ENCODE peak calls at places on chromosomes 13 and 19, in eight cellular contexts. One of them, this sample, is unnamed.
A peak's percentile ranks its signal among the peaks of the same experiment; 100 is the strongest.

GRCh38 chr19:40605201-40605971 is 4.2 kb downstream of the LTBP4 start:
- DNase-seq in naive thymus-derived CD8-positive, alpha-beta T cell: peak; percentile 59
- DNase-seq in stimulated activated CD4-positive, alpha-beta T cell treated with anti-CD3 and anti-CD28 coated beads, Interleukin-1b, Interleukin-23, amount 100 ng/mL, for 4 hours: peak; percentile 71
- DNase-seq in stromal cell of bone marrow: no peak
- DNase-seq in K562: peak; percentile 85
- DNase-seq in stimulated activated CD8-positive, alpha-beta memory T cell treated with anti-CD3 and anti-CD28 coated beads, Interleukin-4, amount 100 ng/mL, for 4 hours: peak; percentile 64
- DNase-seq in activated naive CD4-positive, alpha-beta T cell: peak; percentile 74
- DNase-seq in NCI-H1105: peak; percentile 39
- DNase-seq in this sample: peak; percentile 69

GRCh38 chr19:23547816-23548430 is 139.1 kb downstream of the ZNF675 start:
- DNase-seq in naive thymus-derived CD8-positive, alpha-beta T cell: no peak
- DNase-seq in stimulated activated CD4-positive, alpha-beta T cell treated with anti-CD3 and anti-CD28 coated beads, Interleukin-1b, Interleukin-23, amount 100 ng/mL, for 4 hours: no peak
- DNase-seq in stromal cell of bone marrow: no peak
- DNase-seq in K562: no peak
- DNase-seq in stimulated activated CD8-positive, alpha-beta memory T cell treated with anti-CD3 and anti-CD28 coated beads, Interleukin-4, amount 100 ng/mL, for 4 hours: no peak
- DNase-seq in activated naive CD4-positive, alpha-beta T cell: no peak
- DNase-seq in NCI-H1105: no peak
- DNase-seq in this sample: no peak

GRCh38 chr13:42218576-42218975 is 53.4 kb upstream of the AKAP11 start:
- DNase-seq in naive thymus-derived CD8-positive, alpha-beta T cell: no peak
- DNase-seq in stimulated activated CD4-positive, alpha-beta T cell treated with anti-CD3 and anti-CD28 coated beads, Interleukin-1b, Interleukin-23, amount 100 ng/mL, for 4 hours: no peak
- DNase-seq in stromal cell of bone marrow: no peak
- DNase-seq in K562: no peak
- DNase-seq in stimulated activated CD8-positive, alpha-beta memory T cell treated with anti-CD3 and anti-CD28 coated beads, Interleukin-4, amount 100 ng/mL, for 4 hours: no peak
- DNase-seq in activated naive CD4-positive, alpha-beta T cell: no peak
- DNase-seq in NCI-H1105: no peak
- DNase-seq in this sample: no peak

GRCh38 chr19:48770734-48771472 is 15.6 kb downstream of the FGF21 start:
- DNase-seq in naive thymus-derived CD8-positive, alpha-beta T cell: no peak
- DNase-seq in stimulated activated CD4-positive, alpha-beta T cell treated with anti-CD3 and anti-CD28 coated beads, Interleukin-1b, Interleukin-23, amount 100 ng/mL, for 4 hours: no peak
- DNase-seq in stromal cell of bone marrow: no peak
- DNase-seq in K562: no peak
- DNase-seq in stimulated activated CD8-positive, alpha-beta memory T cell treated with anti-CD3 and anti-CD28 coated beads, Interleukin-4, amount 100 ng/mL, for 4 hours: no peak
- DNase-seq in activated naive CD4-positive, alpha-beta T cell: no peak
- DNase-seq in NCI-H1105: no peak
- DNase-seq in this sample: no peak

GRCh38 chr19:42627916-42628315 is 33.2 kb upstream of the CEACAM8 start:
- DNase-seq in naive thymus-derived CD8-positive, alpha-beta T cell: no peak
- DNase-seq in stimulated activated CD4-positive, alpha-beta T cell treated with anti-CD3 and anti-CD28 coated beads, Interleukin-1b, Interleukin-23, amount 100 ng/mL, for 4 hours: no peak
- DNase-seq in stromal cell of bone marrow: no peak
- DNase-seq in K562: no peak
- DNase-seq in stimulated activated CD8-positive, alpha-beta memory T cell treated with anti-CD3 and anti-CD28 coated beads, Interleukin-4, amount 100 ng/mL, for 4 hours: no peak
- DNase-seq in activated naive CD4-positive, alpha-beta T cell: no peak
- DNase-seq in NCI-H1105: no peak
- DNase-seq in this sample: no peak

GRCh38 chr13:70253834-70254233 is 145.6 kb upstream of the KLHL1 start:
- DNase-seq in naive thymus-derived CD8-positive, alpha-beta T cell: no peak
- DNase-seq in stimulated activated CD4-positive, alpha-beta T cell treated with anti-CD3 and anti-CD28 coated beads, Interleukin-1b, Interleukin-23, amount 100 ng/mL, for 4 hours: no peak
- DNase-seq in stromal cell of bone marrow: no peak
- DNase-seq in K562: no peak
- DNase-seq in stimulated activated CD8-positive, alpha-beta memory T cell treated with anti-CD3 and anti-CD28 coated beads, Interleukin-4, amount 100 ng/mL, for 4 hours: no peak
- DNase-seq in activated naive CD4-positive, alpha-beta T cell: no peak
- DNase-seq in NCI-H1105: peak; percentile 82
- DNase-seq in this sample: no peak

GRCh38 chr13:24008679-24009078 is 111.4 kb upstream of the C1QTNF9B start:
- DNase-seq in naive thymus-derived CD8-positive, alpha-beta T cell: no peak
- DNase-seq in stimulated activated CD4-positive, alpha-beta T cell treated with anti-CD3 and anti-CD28 coated beads, Interleukin-1b, Interleukin-23, amount 100 ng/mL, for 4 hours: no peak
- DNase-seq in stromal cell of bone marrow: no peak
- DNase-seq in K562: no peak
- DNase-seq in stimulated activated CD8-positive, alpha-beta memory T cell treated with anti-CD3 and anti-CD28 coated beads, Interleukin-4, amount 100 ng/mL, for 4 hours: no peak
- DNase-seq in activated naive CD4-positive, alpha-beta T cell: no peak
- DNase-seq in NCI-H1105: no peak
- DNase-seq in this sample: no peak

GRCh38 chr19:11479470-11480080 is 1.3 kb downstream of the ELAVL3 start:
- DNase-seq in naive thymus-derived CD8-positive, alpha-beta T cell: no peak
- DNase-seq in stimulated activated CD4-positive, alpha-beta T cell treated with anti-CD3 and anti-CD28 coated beads, Interleukin-1b, Interleukin-23, amount 100 ng/mL, for 4 hours: no peak
- DNase-seq in stromal cell of bone marrow: no peak
- DNase-seq in K562: peak; percentile 93
- DNase-seq in stimulated activated CD8-positive, alpha-beta memory T cell treated with anti-CD3 and anti-CD28 coated beads, Interleukin-4, amount 100 ng/mL, for 4 hours: no peak
- DNase-seq in activated naive CD4-positive, alpha-beta T cell: no peak
- DNase-seq in NCI-H1105: peak; percentile 37
- DNase-seq in this sample: no peak

GRCh38 chr13:72970956-72971355 is 87.8 kb upstream of the KLF5 start:
- DNase-seq in naive thymus-derived CD8-positive, alpha-beta T cell: no peak
- DNase-seq in stimulated activated CD4-positive, alpha-beta T cell treated with anti-CD3 and anti-CD28 coated beads, Interleukin-1b, Interleukin-23, amount 100 ng/mL, for 4 hours: no peak
- DNase-seq in stromal cell of bone marrow: no peak
- DNase-seq in K562: no peak
- DNase-seq in stimulated activated CD8-positive, alpha-beta memory T cell treated with anti-CD3 and anti-CD28 coated beads, Interleukin-4, amount 100 ng/mL, for 4 hours: no peak
- DNase-seq in activated naive CD4-positive, alpha-beta T cell: no peak
- DNase-seq in NCI-H1105: no peak
- DNase-seq in this sample: no peak

GRCh38 chr19:50658438-50659317 is 9.4 kb downstream of the C19orf81 start:
- DNase-seq in naive thymus-derived CD8-positive, alpha-beta T cell: peak; percentile 81
- DNase-seq in stimulated activated CD4-positive, alpha-beta T cell treated with anti-CD3 and anti-CD28 coated beads, Interleukin-1b, Interleukin-23, amount 100 ng/mL, for 4 hours: peak; percentile 59
- DNase-seq in stromal cell of bone marrow: peak; percentile 9
- DNase-seq in K562: peak; percentile 97
- DNase-seq in stimulated activated CD8-positive, alpha-beta memory T cell treated with anti-CD3 and anti-CD28 coated beads, Interleukin-4, amount 100 ng/mL, for 4 hours: no peak
- DNase-seq in activated naive CD4-positive, alpha-beta T cell: no peak
- DNase-seq in NCI-H1105: no peak
- DNase-seq in this sample: peak; percentile 13

GRCh38 chr13:103883698-103884097 is 817.5 kb upstream of the SLC10A2 start:
- DNase-seq in naive thymus-derived CD8-positive, alpha-beta T cell: no peak
- DNase-seq in stimulated activated CD4-positive, alpha-beta T cell treated with anti-CD3 and anti-CD28 coated beads, Interleukin-1b, Interleukin-23, amount 100 ng/mL, for 4 hours: no peak
- DNase-seq in stromal cell of bone marrow: no peak
- DNase-seq in K562: no peak
- DNase-seq in stimulated activated CD8-positive, alpha-beta memory T cell treated with anti-CD3 and anti-CD28 coated beads, Interleukin-4, amount 100 ng/mL, for 4 hours: no peak
- DNase-seq in activated naive CD4-positive, alpha-beta T cell: no peak
- DNase-seq in NCI-H1105: no peak
- DNase-seq in this sample: no peak

GRCh38 chr19:43432866-43433673 is 18.4 kb downstream of the TEX101 start:
- DNase-seq in naive thymus-derived CD8-positive, alpha-beta T cell: peak; percentile 49
- DNase-seq in stimulated activated CD4-positive, alpha-beta T cell treated with anti-CD3 and anti-CD28 coated beads, Interleukin-1b, Interleukin-23, amount 100 ng/mL, for 4 hours: peak; percentile 57
- DNase-seq in stromal cell of bone marrow: no peak
- DNase-seq in K562: peak; percentile 79
- DNase-seq in stimulated activated CD8-positive, alpha-beta memory T cell treated with anti-CD3 and anti-CD28 coated beads, Interleukin-4, amount 100 ng/mL, for 4 hours: peak; percentile 45
- DNase-seq in activated naive CD4-positive, alpha-beta T cell: peak; percentile 37
- DNase-seq in NCI-H1105: peak; percentile 21
- DNase-seq in this sample: peak; percentile 56

GRCh38 chr19:29630661-29631060 is 24.6 kb downstream of the POP4 start:
- DNase-seq in naive thymus-derived CD8-positive, alpha-beta T cell: no peak
- DNase-seq in stimulated activated CD4-positive, alpha-beta T cell treated with anti-CD3 and anti-CD28 coated beads, Interleukin-1b, Interleukin-23, amount 100 ng/mL, for 4 hours: no peak
- DNase-seq in stromal cell of bone marrow: no peak
- DNase-seq in K562: no peak
- DNase-seq in stimulated activated CD8-positive, alpha-beta memory T cell treated with anti-CD3 and anti-CD28 coated beads, Interleukin-4, amount 100 ng/mL, for 4 hours: no peak
- DNase-seq in activated naive CD4-positive, alpha-beta T cell: no peak
- DNase-seq in NCI-H1105: no peak
- DNase-seq in this sample: no peak

GRCh38 chr13:94711561-94712286 is 621 bp downstream of the SOX21 start:
- DNase-seq in naive thymus-derived CD8-positive, alpha-beta T cell: no peak
- DNase-seq in stimulated activated CD4-positive, alpha-beta T cell treated with anti-CD3 and anti-CD28 coated beads, Interleukin-1b, Interleukin-23, amount 100 ng/mL, for 4 hours: no peak
- DNase-seq in stromal cell of bone marrow: no peak
- DNase-seq in K562: peak; percentile 27
- DNase-seq in stimulated activated CD8-positive, alpha-beta memory T cell treated with anti-CD3 and anti-CD28 coated beads, Interleukin-4, amount 100 ng/mL, for 4 hours: no peak
- DNase-seq in activated naive CD4-positive, alpha-beta T cell: no peak
- DNase-seq in NCI-H1105: no peak
- DNase-seq in this sample: no peak

GRCh38 chr13:39417643-39418042 is 185.3 kb downstream of the LHFPL6 start:
- DNase-seq in naive thymus-derived CD8-positive, alpha-beta T cell: no peak
- DNase-seq in stimulated activated CD4-positive, alpha-beta T cell treated with anti-CD3 and anti-CD28 coated beads, Interleukin-1b, Interleukin-23, amount 100 ng/mL, for 4 hours: no peak
- DNase-seq in stromal cell of bone marrow: peak; percentile 29
- DNase-seq in K562: no peak
- DNase-seq in stimulated activated CD8-positive, alpha-beta memory T cell treated with anti-CD3 and anti-CD28 coated beads, Interleukin-4, amount 100 ng/mL, for 4 hours: no peak
- DNase-seq in activated naive CD4-positive, alpha-beta T cell: no peak
- DNase-seq in NCI-H1105: no peak
- DNase-seq in this sample: no peak

GRCh38 chr13:25775275-25775674 is 276.5 kb downstream of the SHISA2 start:
- DNase-seq in naive thymus-derived CD8-positive, alpha-beta T cell: no peak
- DNase-seq in stimulated activated CD4-positive, alpha-beta T cell treated with anti-CD3 and anti-CD28 coated beads, Interleukin-1b, Interleukin-23, amount 100 ng/mL, for 4 hours: no peak
- DNase-seq in stromal cell of bone marrow: no peak
- DNase-seq in K562: no peak
- DNase-seq in stimulated activated CD8-positive, alpha-beta memory T cell treated with anti-CD3 and anti-CD28 coated beads, Interleukin-4, amount 100 ng/mL, for 4 hours: no peak
- DNase-seq in activated naive CD4-positive, alpha-beta T cell: no peak
- DNase-seq in NCI-H1105: no peak
- DNase-seq in this sample: no peak

GRCh38 chr19:13275016-13275722 is 125.0 kb downstream of the IER2 start:
- DNase-seq in naive thymus-derived CD8-positive, alpha-beta T cell: no peak
- DNase-seq in stimulated activated CD4-positive, alpha-beta T cell treated with anti-CD3 and anti-CD28 coated beads, Interleukin-1b, Interleukin-23, amount 100 ng/mL, for 4 hours: no peak
- DNase-seq in stromal cell of bone marrow: no peak
- DNase-seq in K562: no peak
- DNase-seq in stimulated activated CD8-positive, alpha-beta memory T cell treated with anti-CD3 and anti-CD28 coated beads, Interleukin-4, amount 100 ng/mL, for 4 hours: no peak
- DNase-seq in activated naive CD4-positive, alpha-beta T cell: no peak
- DNase-seq in NCI-H1105: no peak
- DNase-seq in this sample: no peak

GRCh38 chr19:51722492-51722891 is 1.3 kb downstream of the HAS1 start:
- DNase-seq in naive thymus-derived CD8-positive, alpha-beta T cell: no peak
- DNase-seq in stimulated activated CD4-positive, alpha-beta T cell treated with anti-CD3 and anti-CD28 coated beads, Interleukin-1b, Interleukin-23, amount 100 ng/mL, for 4 hours: no peak
- DNase-seq in stromal cell of bone marrow: no peak
- DNase-seq in K562: no peak
- DNase-seq in stimulated activated CD8-positive, alpha-beta memory T cell treated with anti-CD3 and anti-CD28 coated beads, Interleukin-4, amount 100 ng/mL, for 4 hours: no peak
- DNase-seq in activated naive CD4-positive, alpha-beta T cell: no peak
- DNase-seq in NCI-H1105: no peak
- DNase-seq in this sample: no peak

GRCh38 chr13:100254002-100254401 is 165.1 kb downstream of the PCCA start:
- DNase-seq in naive thymus-derived CD8-positive, alpha-beta T cell: no peak
- DNase-seq in stimulated activated CD4-positive, alpha-beta T cell treated with anti-CD3 and anti-CD28 coated beads, Interleukin-1b, Interleukin-23, amount 100 ng/mL, for 4 hours: no peak
- DNase-seq in stromal cell of bone marrow: no peak
- DNase-seq in K562: no peak
- DNase-seq in stimulated activated CD8-positive, alpha-beta memory T cell treated with anti-CD3 and anti-CD28 coated beads, Interleukin-4, amount 100 ng/mL, for 4 hours: no peak
- DNase-seq in activated naive CD4-positive, alpha-beta T cell: no peak
- DNase-seq in NCI-H1105: no peak
- DNase-seq in this sample: no peak

GRCh38 chr19:1102407-1103106 is 1.2 kb upstream of the GPX4 start:
- DNase-seq in naive thymus-derived CD8-positive, alpha-beta T cell: no peak
- DNase-seq in stimulated activated CD4-positive, alpha-beta T cell treated with anti-CD3 and anti-CD28 coated beads, Interleukin-1b, Interleukin-23, amount 100 ng/mL, for 4 hours: no peak
- DNase-seq in stromal cell of bone marrow: peak; percentile 98
- DNase-seq in K562: peak; percentile 57
- DNase-seq in stimulated activated CD8-positive, alpha-beta memory T cell treated with anti-CD3 and anti-CD28 coated beads, Interleukin-4, amount 100 ng/mL, for 4 hours: no peak
- DNase-seq in activated naive CD4-positive, alpha-beta T cell: no peak
- DNase-seq in NCI-H1105: no peak
- DNase-seq in this sample: no peak

GRCh38 chr19:16070366-16070990 is 5.8 kb upstream of the TPM4 start:
- DNase-seq in naive thymus-derived CD8-positive, alpha-beta T cell: peak; percentile 67
- DNase-seq in stimulated activated CD4-positive, alpha-beta T cell treated with anti-CD3 and anti-CD28 coated beads, Interleukin-1b, Interleukin-23, amount 100 ng/mL, for 4 hours: peak; percentile 63
- DNase-seq in stromal cell of bone marrow: no peak
- DNase-seq in K562: peak; percentile 78
- DNase-seq in stimulated activated CD8-positive, alpha-beta memory T cell treated with anti-CD3 and anti-CD28 coated beads, Interleukin-4, amount 100 ng/mL, for 4 hours: peak; percentile 62
- DNase-seq in activated naive CD4-positive, alpha-beta T cell: peak; percentile 77
- DNase-seq in NCI-H1105: no peak
- DNase-seq in this sample: peak; percentile 82

GRCh38 chr13:99398071-99398470 is 90.9 kb upstream of the GPR183 start:
- DNase-seq in naive thymus-derived CD8-positive, alpha-beta T cell: no peak
- DNase-seq in stimulated activated CD4-positive, alpha-beta T cell treated with anti-CD3 and anti-CD28 coated beads, Interleukin-1b, Interleukin-23, amount 100 ng/mL, for 4 hours: no peak
- DNase-seq in stromal cell of bone marrow: no peak
- DNase-seq in K562: no peak
- DNase-seq in stimulated activated CD8-positive, alpha-beta memory T cell treated with anti-CD3 and anti-CD28 coated beads, Interleukin-4, amount 100 ng/mL, for 4 hours: no peak
- DNase-seq in activated naive CD4-positive, alpha-beta T cell: no peak
- DNase-seq in NCI-H1105: no peak
- DNase-seq in this sample: no peak